ENCODE peak calls at places on chromosomes 3 and 15, in four cellular contexts. One of them, this sample, is unnamed.

GRCh38 chr3:88410259-88410658 is 260.5 kb downstream of the C3orf38 start:
- DNase-seq in ureter: no peak
- DNase-seq in activated CD8-positive, alpha-beta memory T cell treated with anti-CD3 and anti-CD28 coated beads for 48 hours: no peak
- DNase-seq in central memory CD4-positive, alpha-beta T cell: peak
- DNase-seq in this sample: peak

GRCh38 chr3:72248389-72248761 is 463.4 kb upstream of the PROK2 start:
- DNase-seq in central memory CD4-positive, alpha-beta T cell: no peak
- DNase-seq in ureter: no peak
- DNase-seq in activated CD8-positive, alpha-beta memory T cell treated with anti-CD3 and anti-CD28 coated beads for 48 hours: no peak
- DNase-seq in this sample: no peak

GRCh38 chr3:59320080-59320479 is 270.3 kb upstream of the CFAP20DC start:
- DNase-seq in activated CD8-positive, alpha-beta memory T cell treated with anti-CD3 and anti-CD28 coated beads for 48 hours: no peak
- DNase-seq in central memory CD4-positive, alpha-beta T cell: no peak
- DNase-seq in ureter: no peak
- DNase-seq in this sample: no peak

GRCh38 chr15:40500584-40501330 is 30.0 kb downstream of the CHST14 start:
- DNase-seq in activated CD8-positive, alpha-beta memory T cell treated with anti-CD3 and anti-CD28 coated beads for 48 hours: no peak
- DNase-seq in central memory CD4-positive, alpha-beta T cell: no peak
- DNase-seq in ureter: no peak
- DNase-seq in this sample: no peak

GRCh38 chr3:41175365-41175764 is 23.9 kb upstream of the CTNNB1 start:
- DNase-seq in central memory CD4-positive, alpha-beta T cell: no peak
- DNase-seq in ureter: no peak
- DNase-seq in activated CD8-positive, alpha-beta memory T cell treated with anti-CD3 and anti-CD28 coated beads for 48 hours: no peak
- DNase-seq in this sample: no peak

GRCh38 chr15:48856947-48857346 is 21.0 kb upstream of the EID1 start:
- DNase-seq in activated CD8-positive, alpha-beta memory T cell treated with anti-CD3 and anti-CD28 coated beads for 48 hours: no peak
- DNase-seq in central memory CD4-positive, alpha-beta T cell: no peak
- DNase-seq in ureter: no peak
- DNase-seq in this sample: no peak

GRCh38 chr15:31297880-31298456 is 28.7 kb upstream of the KLF13 start:
- DNase-seq in ureter: peak
- DNase-seq in central memory CD4-positive, alpha-beta T cell: no peak
- DNase-seq in activated CD8-positive, alpha-beta memory T cell treated with anti-CD3 and anti-CD28 coated beads for 48 hours: no peak
- DNase-seq in this sample: no peak

GRCh38 chr3:36696799-36697198 is 67.6 kb downstream of the DCLK3 start:
- DNase-seq in central memory CD4-positive, alpha-beta T cell: no peak
- DNase-seq in ureter: no peak
- DNase-seq in activated CD8-positive, alpha-beta memory T cell treated with anti-CD3 and anti-CD28 coated beads for 48 hours: no peak
- DNase-seq in this sample: no peak

GRCh38 chr3:77412591-77412990 is 372.7 kb downstream of the ROBO2 start:
- DNase-seq in ureter: no peak
- DNase-seq in activated CD8-positive, alpha-beta memory T cell treated with anti-CD3 and anti-CD28 coated beads for 48 hours: no peak
- DNase-seq in central memory CD4-positive, alpha-beta T cell: no peak
- DNase-seq in this sample: no peak

GRCh38 chr3:87856126-87856525 is 202.7 kb downstream of the CGGBP1 start:
- DNase-seq in ureter: no peak
- DNase-seq in central memory CD4-positive, alpha-beta T cell: no peak
- DNase-seq in activated CD8-positive, alpha-beta memory T cell treated with anti-CD3 and anti-CD28 coated beads for 48 hours: no peak
- DNase-seq in this sample: no peak

GRCh38 chr3:149703474-149703873 is 45.6 kb upstream of the WWTR1 start:
- DNase-seq in ureter: no peak
- DNase-seq in activated CD8-positive, alpha-beta memory T cell treated with anti-CD3 and anti-CD28 coated beads for 48 hours: no peak
- DNase-seq in central memory CD4-positive, alpha-beta T cell: no peak
- DNase-seq in this sample: no peak

GRCh38 chr3:115074502-115074901 is 72.6 kb downstream of the ZBTB20 start:
- DNase-seq in activated CD8-positive, alpha-beta memory T cell treated with anti-CD3 and anti-CD28 coated beads for 48 hours: no peak
- DNase-seq in central memory CD4-positive, alpha-beta T cell: no peak
- DNase-seq in ureter: no peak
- DNase-seq in this sample: no peak

GRCh38 chr3:66037330-66037985 is 1.3 kb downstream of the MAGI1 start:
- DNase-seq in activated CD8-positive, alpha-beta memory T cell treated with anti-CD3 and anti-CD28 coated beads for 48 hours: no peak
- DNase-seq in ureter: peak
- DNase-seq in central memory CD4-positive, alpha-beta T cell: no peak
- DNase-seq in this sample: no peak

GRCh38 chr15:31840849-31841476 is 189.4 kb upstream of the CHRNA7 start:
- DNase-seq in central memory CD4-positive, alpha-beta T cell: no peak
- DNase-seq in ureter: no peak
- DNase-seq in activated CD8-positive, alpha-beta memory T cell treated with anti-CD3 and anti-CD28 coated beads for 48 hours: no peak
- DNase-seq in this sample: no peak

GRCh38 chr15:52303093-52303772 is 7.6 kb upstream of the MYO5C start:
- DNase-seq in ureter: no peak
- DNase-seq in central memory CD4-positive, alpha-beta T cell: no peak
- DNase-seq in activated CD8-positive, alpha-beta memory T cell treated with anti-CD3 and anti-CD28 coated beads for 48 hours: no peak
- DNase-seq in this sample: no peak

GRCh38 chr15:66066439-66066838 is 187.1 kb downstream of the MEGF11 start:
- DNase-seq in central memory CD4-positive, alpha-beta T cell: no peak
- DNase-seq in activated CD8-positive, alpha-beta memory T cell treated with anti-CD3 and anti-CD28 coated beads for 48 hours: no peak
- DNase-seq in ureter: no peak
- DNase-seq in this sample: no peak

GRCh38 chr15:52163321-52164190 is 27.6 kb downstream of the GNB5 start:
- DNase-seq in activated CD8-positive, alpha-beta memory T cell treated with anti-CD3 and anti-CD28 coated beads for 48 hours: no peak
- DNase-seq in central memory CD4-positive, alpha-beta T cell: no peak
- DNase-seq in ureter: no peak
- DNase-seq in this sample: no peak

GRCh38 chr15:75349851-75350588 is 3.2 kb downstream of the NEIL1 start:
- DNase-seq in activated CD8-positive, alpha-beta memory T cell treated with anti-CD3 and anti-CD28 coated beads for 48 hours: peak
- DNase-seq in ureter: peak
- DNase-seq in central memory CD4-positive, alpha-beta T cell: peak
- DNase-seq in this sample: peak

GRCh38 chr3:78754066-78754743 is 1013.6 kb downstream of the ROBO1 start:
- DNase-seq in activated CD8-positive, alpha-beta memory T cell treated with anti-CD3 and anti-CD28 coated beads for 48 hours: no peak
- DNase-seq in central memory CD4-positive, alpha-beta T cell: no peak
- DNase-seq in ureter: no peak
- DNase-seq in this sample: no peak

GRCh38 chr3:175526609-175527280 is 667.6 kb downstream of the NAALADL2 start:
- DNase-seq in activated CD8-positive, alpha-beta memory T cell treated with anti-CD3 and anti-CD28 coated beads for 48 hours: no peak
- DNase-seq in central memory CD4-positive, alpha-beta T cell: no peak
- DNase-seq in ureter: no peak
- DNase-seq in this sample: no peak

GRCh38 chr3:63135362-63135761 is 142.7 kb upstream of the SYNPR start:
- DNase-seq in activated CD8-positive, alpha-beta memory T cell treated with anti-CD3 and anti-CD28 coated beads for 48 hours: no peak
- DNase-seq in ureter: no peak
- DNase-seq in central memory CD4-positive, alpha-beta T cell: no peak
- DNase-seq in this sample: no peak

GRCh38 chr3:152071924-152072323 is 196.8 kb upstream of the MBNL1 start:
- DNase-seq in central memory CD4-positive, alpha-beta T cell: peak
- DNase-seq in activated CD8-positive, alpha-beta memory T cell treated with anti-CD3 and anti-CD28 coated beads for 48 hours: no peak
- DNase-seq in ureter: no peak
- DNase-seq in this sample: peak

GRCh38 chr15:29092376-29093064 is 177.1 kb downstream of the NSMCE3 start:
- DNase-seq in central memory CD4-positive, alpha-beta T cell: no peak
- DNase-seq in activated CD8-positive, alpha-beta memory T cell treated with anti-CD3 and anti-CD28 coated beads for 48 hours: no peak
- DNase-seq in ureter: no peak
- DNase-seq in this sample: no peak

GRCh38 chr15:57418640-57419039 is 42.3 kb downstream of the CGNL1 start:
- DNase-seq in ureter: no peak
- DNase-seq in activated CD8-positive, alpha-beta memory T cell treated with anti-CD3 and anti-CD28 coated beads for 48 hours: no peak
- DNase-seq in central memory CD4-positive, alpha-beta T cell: no peak
- DNase-seq in this sample: no peak

GRCh38 chr15:75168374-75168773 is 33.3 kb upstream of the C15orf39 start:
- DNase-seq in ureter: no peak
- DNase-seq in central memory CD4-positive, alpha-beta T cell: no peak
- DNase-seq in activated CD8-positive, alpha-beta memory T cell treated with anti-CD3 and anti-CD28 coated beads for 48 hours: no peak
- DNase-seq in this sample: no peak

GRCh38 chr3:60574046-60574769 is 677.0 kb downstream of the FHIT start:
- DNase-seq in central memory CD4-positive, alpha-beta T cell: no peak
- DNase-seq in activated CD8-positive, alpha-beta memory T cell treated with anti-CD3 and anti-CD28 coated beads for 48 hours: no peak
- DNase-seq in ureter: no peak
- DNase-seq in this sample: no peak

GRCh38 chr15:98561169-98561941 is 87.0 kb upstream of the IGF1R start:
- DNase-seq in activated CD8-positive, alpha-beta memory T cell treated with anti-CD3 and anti-CD28 coated beads for 48 hours: no peak
- DNase-seq in ureter: no peak
- DNase-seq in central memory CD4-positive, alpha-beta T cell: no peak
- DNase-seq in this sample: no peak

GRCh38 chr3:186534113-186534669 is 10.0 kb downstream of the CRYGS start:
- DNase-seq in activated CD8-positive, alpha-beta memory T cell treated with anti-CD3 and anti-CD28 coated beads for 48 hours: no peak
- DNase-seq in central memory CD4-positive, alpha-beta T cell: peak
- DNase-seq in ureter: no peak
- DNase-seq in this sample: no peak

GRCh38 chr3:136070334-136070733 is 104.8 kb downstream of the PPP2R3A start:
- DNase-seq in ureter: no peak
- DNase-seq in central memory CD4-positive, alpha-beta T cell: no peak
- DNase-seq in activated CD8-positive, alpha-beta memory T cell treated with anti-CD3 and anti-CD28 coated beads for 48 hours: no peak
- DNase-seq in this sample: no peak

GRCh38 chr3:154334973-154335420 is 10.7 kb upstream of the DHX36 start:
- DNase-seq in ureter: no peak
- DNase-seq in central memory CD4-positive, alpha-beta T cell: peak
- DNase-seq in activated CD8-positive, alpha-beta memory T cell treated with anti-CD3 and anti-CD28 coated beads for 48 hours: no peak
- DNase-seq in this sample: peak

GRCh38 chr3:194384569-194385001 is 14.5 kb downstream of the GP5 start:
- DNase-seq in activated CD8-positive, alpha-beta memory T cell treated with anti-CD3 and anti-CD28 coated beads for 48 hours: no peak
- DNase-seq in ureter: no peak
- DNase-seq in central memory CD4-positive, alpha-beta T cell: no peak
- DNase-seq in this sample: no peak

GRCh38 chr3:41182504-41183059 is 16.7 kb upstream of the CTNNB1 start:
- DNase-seq in activated CD8-positive, alpha-beta memory T cell treated with anti-CD3 and anti-CD28 coated beads for 48 hours: no peak
- DNase-seq in ureter: no peak
- DNase-seq in central memory CD4-positive, alpha-beta T cell: no peak
- DNase-seq in this sample: no peak

GRCh38 chr3:169619793-169620192 is 43.7 kb downstream of the MECOM start:
- DNase-seq in ureter: no peak
- DNase-seq in central memory CD4-positive, alpha-beta T cell: no peak
- DNase-seq in activated CD8-positive, alpha-beta memory T cell treated with anti-CD3 and anti-CD28 coated beads for 48 hours: no peak
- DNase-seq in this sample: no peak

GRCh38 chr3:150412599-150413069 is 4.5 kb downstream of the TSC22D2 start:
- DNase-seq in ureter: no peak
- DNase-seq in central memory CD4-positive, alpha-beta T cell: no peak
- DNase-seq in activated CD8-positive, alpha-beta memory T cell treated with anti-CD3 and anti-CD28 coated beads for 48 hours: no peak
- DNase-seq in this sample: no peak

GRCh38 chr3:125359700-125360099 is 15.4 kb downstream of the ZNF148 start:
- DNase-seq in ureter: no peak
- DNase-seq in central memory CD4-positive, alpha-beta T cell: no peak
- DNase-seq in activated CD8-positive, alpha-beta memory T cell treated with anti-CD3 and anti-CD28 coated beads for 48 hours: no peak
- DNase-seq in this sample: no peak

GRCh38 chr15:74482661-74483060 is 21.7 kb upstream of the UBL7 start:
- DNase-seq in activated CD8-positive, alpha-beta memory T cell treated with anti-CD3 and anti-CD28 coated beads for 48 hours: no peak
- DNase-seq in ureter: no peak
- DNase-seq in central memory CD4-positive, alpha-beta T cell: no peak
- DNase-seq in this sample: no peak

GRCh38 chr3:56987238-56987932 is 73.1 kb upstream of the SPATA12 start:
- DNase-seq in ureter: no peak
- DNase-seq in central memory CD4-positive, alpha-beta T cell: no peak
- DNase-seq in activated CD8-positive, alpha-beta memory T cell treated with anti-CD3 and anti-CD28 coated beads for 48 hours: no peak
- DNase-seq in this sample: no peak

GRCh38 chr15:32909431-32909830 is 191.6 kb downstream of the GREM1 start:
- DNase-seq in activated CD8-positive, alpha-beta memory T cell treated with anti-CD3 and anti-CD28 coated beads for 48 hours: no peak
- DNase-seq in central memory CD4-positive, alpha-beta T cell: no peak
- DNase-seq in ureter: no peak
- DNase-seq in this sample: no peak